ENCODE peak calls at places on chromosomes 5 and 9, in ten cellular contexts. One of them, this sample, is unnamed.

GRCh38 chr5:177496111-177497010 is 1.0 kb downstream of the PDLIM7 start:
- DNase-seq in cardiac septum: peak; percentile 91
- DNase-seq in lower leg skin: no peak
- DNase-seq in coronary artery: peak; percentile 93
- DNase-seq in stimulated activated naive CD8-positive, alpha-beta T cell treated with anti-CD3 and anti-CD28 coated beads, Interleukin-15, amount 100 ng/mL, for 72 hours: peak; percentile 40
- DNase-seq in NCI-H460: no peak
- DNase-seq in NCI-H69: peak; percentile 94
- DNase-seq in stimulated activated CD4-positive, alpha-beta T cell treated with anti-CD3 and anti-CD28 coated beads, Interleukin-4, amount 100 ng/mL, for 1 hour: no peak
- DNase-seq in NCI-H1436: peak; percentile 16
- DNase-seq in activated T-cell treated with anti-CD3 and anti-CD28 coated beads, Interleukin-2, amount 50 U/mL, for 72 hours: peak; percentile 52
- DNase-seq in this sample: peak; percentile 55

GRCh38 chr9:18393340-18394130 is 80.4 kb upstream of the ADAMTSL1 start:
- DNase-seq in cardiac septum: no peak
- DNase-seq in lower leg skin: no peak
- DNase-seq in coronary artery: no peak
- DNase-seq in stimulated activated naive CD8-positive, alpha-beta T cell treated with anti-CD3 and anti-CD28 coated beads, Interleukin-15, amount 100 ng/mL, for 72 hours: no peak
- DNase-seq in NCI-H460: peak; percentile 72
- DNase-seq in NCI-H69: peak; percentile 100
- DNase-seq in stimulated activated CD4-positive, alpha-beta T cell treated with anti-CD3 and anti-CD28 coated beads, Interleukin-4, amount 100 ng/mL, for 1 hour: no peak
- DNase-seq in NCI-H1436: peak; percentile 97
- DNase-seq in activated T-cell treated with anti-CD3 and anti-CD28 coated beads, Interleukin-2, amount 50 U/mL, for 72 hours: no peak
- DNase-seq in this sample: peak; percentile 31

GRCh38 chr9:133704711-133705181 is 33.4 kb downstream of the SARDH start:
- DNase-seq in cardiac septum: peak; percentile 63
- DNase-seq in lower leg skin: no peak
- DNase-seq in coronary artery: no peak
- DNase-seq in stimulated activated naive CD8-positive, alpha-beta T cell treated with anti-CD3 and anti-CD28 coated beads, Interleukin-15, amount 100 ng/mL, for 72 hours: no peak
- DNase-seq in NCI-H460: no peak
- DNase-seq in NCI-H69: no peak
- DNase-seq in stimulated activated CD4-positive, alpha-beta T cell treated with anti-CD3 and anti-CD28 coated beads, Interleukin-4, amount 100 ng/mL, for 1 hour: no peak
- DNase-seq in NCI-H1436: no peak
- DNase-seq in activated T-cell treated with anti-CD3 and anti-CD28 coated beads, Interleukin-2, amount 50 U/mL, for 72 hours: no peak
- DNase-seq in this sample: no peak

GRCh38 chr5:174920906-174921550 is 196.6 kb downstream of the MSX2 start:
- DNase-seq in cardiac septum: no peak
- DNase-seq in lower leg skin: peak; percentile 82
- DNase-seq in coronary artery: no peak
- DNase-seq in stimulated activated naive CD8-positive, alpha-beta T cell treated with anti-CD3 and anti-CD28 coated beads, Interleukin-15, amount 100 ng/mL, for 72 hours: no peak
- DNase-seq in NCI-H460: no peak
- DNase-seq in NCI-H69: no peak
- DNase-seq in stimulated activated CD4-positive, alpha-beta T cell treated with anti-CD3 and anti-CD28 coated beads, Interleukin-4, amount 100 ng/mL, for 1 hour: no peak
- DNase-seq in NCI-H1436: no peak
- DNase-seq in activated T-cell treated with anti-CD3 and anti-CD28 coated beads, Interleukin-2, amount 50 U/mL, for 72 hours: no peak
- DNase-seq in this sample: no peak

GRCh38 chr5:96901384-96901783 is 25.1 kb downstream of the ERAP2 start:
- DNase-seq in cardiac septum: no peak
- DNase-seq in lower leg skin: no peak
- DNase-seq in coronary artery: no peak
- DNase-seq in stimulated activated naive CD8-positive, alpha-beta T cell treated with anti-CD3 and anti-CD28 coated beads, Interleukin-15, amount 100 ng/mL, for 72 hours: no peak
- DNase-seq in NCI-H460: no peak
- DNase-seq in NCI-H69: peak; percentile 15
- DNase-seq in stimulated activated CD4-positive, alpha-beta T cell treated with anti-CD3 and anti-CD28 coated beads, Interleukin-4, amount 100 ng/mL, for 1 hour: no peak
- DNase-seq in NCI-H1436: no peak
- DNase-seq in activated T-cell treated with anti-CD3 and anti-CD28 coated beads, Interleukin-2, amount 50 U/mL, for 72 hours: no peak
- DNase-seq in this sample: no peak

GRCh38 chr5:4976918-4977317 is 163.2 kb upstream of the ADAMTS16 start:
- DNase-seq in cardiac septum: no peak
- DNase-seq in lower leg skin: no peak
- DNase-seq in coronary artery: no peak
- DNase-seq in stimulated activated naive CD8-positive, alpha-beta T cell treated with anti-CD3 and anti-CD28 coated beads, Interleukin-15, amount 100 ng/mL, for 72 hours: no peak
- DNase-seq in NCI-H460: no peak
- DNase-seq in NCI-H69: no peak
- DNase-seq in stimulated activated CD4-positive, alpha-beta T cell treated with anti-CD3 and anti-CD28 coated beads, Interleukin-4, amount 100 ng/mL, for 1 hour: no peak
- DNase-seq in NCI-H1436: no peak
- DNase-seq in activated T-cell treated with anti-CD3 and anti-CD28 coated beads, Interleukin-2, amount 50 U/mL, for 72 hours: no peak
- DNase-seq in this sample: no peak

GRCh38 chr9:87665516-87665915 is 60.4 kb upstream of the CTSL start:
- DNase-seq in cardiac septum: no peak
- DNase-seq in lower leg skin: peak; percentile 53
- DNase-seq in coronary artery: no peak
- DNase-seq in stimulated activated naive CD8-positive, alpha-beta T cell treated with anti-CD3 and anti-CD28 coated beads, Interleukin-15, amount 100 ng/mL, for 72 hours: no peak
- DNase-seq in NCI-H460: no peak
- DNase-seq in NCI-H69: no peak
- DNase-seq in stimulated activated CD4-positive, alpha-beta T cell treated with anti-CD3 and anti-CD28 coated beads, Interleukin-4, amount 100 ng/mL, for 1 hour: no peak
- DNase-seq in NCI-H1436: no peak
- DNase-seq in activated T-cell treated with anti-CD3 and anti-CD28 coated beads, Interleukin-2, amount 50 U/mL, for 72 hours: no peak
- DNase-seq in this sample: no peak

GRCh38 chr9:133505186-133505830 is 19.5 kb downstream of the MYMK start:
- DNase-seq in cardiac septum: no peak
- DNase-seq in lower leg skin: no peak
- DNase-seq in coronary artery: no peak
- DNase-seq in stimulated activated naive CD8-positive, alpha-beta T cell treated with anti-CD3 and anti-CD28 coated beads, Interleukin-15, amount 100 ng/mL, for 72 hours: no peak
- DNase-seq in NCI-H460: no peak
- DNase-seq in NCI-H69: no peak
- DNase-seq in stimulated activated CD4-positive, alpha-beta T cell treated with anti-CD3 and anti-CD28 coated beads, Interleukin-4, amount 100 ng/mL, for 1 hour: no peak
- DNase-seq in NCI-H1436: no peak
- DNase-seq in activated T-cell treated with anti-CD3 and anti-CD28 coated beads, Interleukin-2, amount 50 U/mL, for 72 hours: no peak
- DNase-seq in this sample: no peak

GRCh38 chr5:73301208-73302088 is 128.5 kb downstream of the TMEM174 start:
- DNase-seq in cardiac septum: no peak
- DNase-seq in lower leg skin: no peak
- DNase-seq in coronary artery: no peak
- DNase-seq in stimulated activated naive CD8-positive, alpha-beta T cell treated with anti-CD3 and anti-CD28 coated beads, Interleukin-15, amount 100 ng/mL, for 72 hours: no peak
- DNase-seq in NCI-H460: no peak
- DNase-seq in NCI-H69: no peak
- DNase-seq in stimulated activated CD4-positive, alpha-beta T cell treated with anti-CD3 and anti-CD28 coated beads, Interleukin-4, amount 100 ng/mL, for 1 hour: no peak
- DNase-seq in NCI-H1436: no peak
- DNase-seq in activated T-cell treated with anti-CD3 and anti-CD28 coated beads, Interleukin-2, amount 50 U/mL, for 72 hours: no peak
- DNase-seq in this sample: no peak

GRCh38 chr9:3027260-3027659 is 183.4 kb upstream of the PUM3 start:
- DNase-seq in cardiac septum: no peak
- DNase-seq in lower leg skin: no peak
- DNase-seq in coronary artery: no peak
- DNase-seq in stimulated activated naive CD8-positive, alpha-beta T cell treated with anti-CD3 and anti-CD28 coated beads, Interleukin-15, amount 100 ng/mL, for 72 hours: no peak
- DNase-seq in NCI-H460: no peak
- DNase-seq in NCI-H69: peak; percentile 95
- DNase-seq in stimulated activated CD4-positive, alpha-beta T cell treated with anti-CD3 and anti-CD28 coated beads, Interleukin-4, amount 100 ng/mL, for 1 hour: no peak
- DNase-seq in NCI-H1436: peak; percentile 84
- DNase-seq in activated T-cell treated with anti-CD3 and anti-CD28 coated beads, Interleukin-2, amount 50 U/mL, for 72 hours: no peak
- DNase-seq in this sample: no peak

GRCh38 chr9:97501972-97502221 is 431 bp downstream of the TMOD1 start:
- DNase-seq in cardiac septum: no peak
- DNase-seq in lower leg skin: no peak
- DNase-seq in coronary artery: no peak
- DNase-seq in stimulated activated naive CD8-positive, alpha-beta T cell treated with anti-CD3 and anti-CD28 coated beads, Interleukin-15, amount 100 ng/mL, for 72 hours: no peak
- DNase-seq in NCI-H460: no peak
- DNase-seq in NCI-H69: no peak
- DNase-seq in stimulated activated CD4-positive, alpha-beta T cell treated with anti-CD3 and anti-CD28 coated beads, Interleukin-4, amount 100 ng/mL, for 1 hour: no peak
- DNase-seq in NCI-H1436: no peak
- DNase-seq in activated T-cell treated with anti-CD3 and anti-CD28 coated beads, Interleukin-2, amount 50 U/mL, for 72 hours: no peak
- DNase-seq in this sample: no peak

GRCh38 chr5:134145779-134146581 is 30.8 kb downstream of the SKP1 start:
- DNase-seq in cardiac septum: peak; percentile 87
- DNase-seq in lower leg skin: peak; percentile 94
- DNase-seq in coronary artery: no peak
- DNase-seq in stimulated activated naive CD8-positive, alpha-beta T cell treated with anti-CD3 and anti-CD28 coated beads, Interleukin-15, amount 100 ng/mL, for 72 hours: peak; percentile 81
- DNase-seq in NCI-H460: peak; percentile 71
- DNase-seq in NCI-H69: peak; percentile 77
- DNase-seq in stimulated activated CD4-positive, alpha-beta T cell treated with anti-CD3 and anti-CD28 coated beads, Interleukin-4, amount 100 ng/mL, for 1 hour: peak; percentile 84
- DNase-seq in NCI-H1436: peak; percentile 23
- DNase-seq in activated T-cell treated with anti-CD3 and anti-CD28 coated beads, Interleukin-2, amount 50 U/mL, for 72 hours: peak; percentile 86
- DNase-seq in this sample: peak; percentile 69

GRCh38 chr5:10580531-10581423 is 16.9 kb downstream of the ANKRD33B start:
- DNase-seq in cardiac septum: no peak
- DNase-seq in lower leg skin: peak; percentile 77
- DNase-seq in coronary artery: no peak
- DNase-seq in stimulated activated naive CD8-positive, alpha-beta T cell treated with anti-CD3 and anti-CD28 coated beads, Interleukin-15, amount 100 ng/mL, for 72 hours: no peak
- DNase-seq in NCI-H460: no peak
- DNase-seq in NCI-H69: no peak
- DNase-seq in stimulated activated CD4-positive, alpha-beta T cell treated with anti-CD3 and anti-CD28 coated beads, Interleukin-4, amount 100 ng/mL, for 1 hour: no peak
- DNase-seq in NCI-H1436: no peak
- DNase-seq in activated T-cell treated with anti-CD3 and anti-CD28 coated beads, Interleukin-2, amount 50 U/mL, for 72 hours: no peak
- DNase-seq in this sample: no peak

GRCh38 chr5:120367896-120368634 is 96.0 kb upstream of the PRR16 start:
- DNase-seq in cardiac septum: no peak
- DNase-seq in lower leg skin: no peak
- DNase-seq in coronary artery: no peak
- DNase-seq in stimulated activated naive CD8-positive, alpha-beta T cell treated with anti-CD3 and anti-CD28 coated beads, Interleukin-15, amount 100 ng/mL, for 72 hours: no peak
- DNase-seq in NCI-H460: no peak
- DNase-seq in NCI-H69: no peak
- DNase-seq in stimulated activated CD4-positive, alpha-beta T cell treated with anti-CD3 and anti-CD28 coated beads, Interleukin-4, amount 100 ng/mL, for 1 hour: no peak
- DNase-seq in NCI-H1436: no peak
- DNase-seq in activated T-cell treated with anti-CD3 and anti-CD28 coated beads, Interleukin-2, amount 50 U/mL, for 72 hours: no peak
- DNase-seq in this sample: no peak

GRCh38 chr9:121912812-121913627 is 180.1 kb downstream of the TTLL11 start:
- DNase-seq in cardiac septum: no peak
- DNase-seq in lower leg skin: no peak
- DNase-seq in coronary artery: no peak
- DNase-seq in stimulated activated naive CD8-positive, alpha-beta T cell treated with anti-CD3 and anti-CD28 coated beads, Interleukin-15, amount 100 ng/mL, for 72 hours: no peak
- DNase-seq in NCI-H460: no peak
- DNase-seq in NCI-H69: no peak
- DNase-seq in stimulated activated CD4-positive, alpha-beta T cell treated with anti-CD3 and anti-CD28 coated beads, Interleukin-4, amount 100 ng/mL, for 1 hour: no peak
- DNase-seq in NCI-H1436: no peak
- DNase-seq in activated T-cell treated with anti-CD3 and anti-CD28 coated beads, Interleukin-2, amount 50 U/mL, for 72 hours: no peak
- DNase-seq in this sample: no peak

GRCh38 chr9:121735065-121735791 is 83.8 kb downstream of the DAB2IP start:
- DNase-seq in cardiac septum: no peak
- DNase-seq in lower leg skin: no peak
- DNase-seq in coronary artery: no peak
- DNase-seq in stimulated activated naive CD8-positive, alpha-beta T cell treated with anti-CD3 and anti-CD28 coated beads, Interleukin-15, amount 100 ng/mL, for 72 hours: peak; percentile 24
- DNase-seq in NCI-H460: peak; percentile 36
- DNase-seq in NCI-H69: peak; percentile 77
- DNase-seq in stimulated activated CD4-positive, alpha-beta T cell treated with anti-CD3 and anti-CD28 coated beads, Interleukin-4, amount 100 ng/mL, for 1 hour: no peak
- DNase-seq in NCI-H1436: no peak
- DNase-seq in activated T-cell treated with anti-CD3 and anti-CD28 coated beads, Interleukin-2, amount 50 U/mL, for 72 hours: no peak
- DNase-seq in this sample: no peak

GRCh38 chr5:149374303-149374702 is 4.8 kb downstream of the IL17B start:
- DNase-seq in cardiac septum: no peak
- DNase-seq in lower leg skin: peak; percentile 56
- DNase-seq in coronary artery: no peak
- DNase-seq in stimulated activated naive CD8-positive, alpha-beta T cell treated with anti-CD3 and anti-CD28 coated beads, Interleukin-15, amount 100 ng/mL, for 72 hours: no peak
- DNase-seq in NCI-H460: no peak
- DNase-seq in NCI-H69: no peak
- DNase-seq in stimulated activated CD4-positive, alpha-beta T cell treated with anti-CD3 and anti-CD28 coated beads, Interleukin-4, amount 100 ng/mL, for 1 hour: no peak
- DNase-seq in NCI-H1436: no peak
- DNase-seq in activated T-cell treated with anti-CD3 and anti-CD28 coated beads, Interleukin-2, amount 50 U/mL, for 72 hours: no peak
- DNase-seq in this sample: no peak